ENCODE peak calls at places on chromosome 18, in five cellular contexts. N is RWPE1; M is H1; K is SJCRH30; S is activated CD8-positive, alpha-beta memory T cell treated with anti-CD3 and anti-CD28 coated beads for 48 hours. A is an unnamed sample.

GRCh38 chr18:9874730-9875129 is 11.0 kb upstream of the TXNDC2 start:
- DNase-seq in K (no peak), M (no peak), S (no peak), N (no peak), A (no peak)

GRCh38 chr18:59469463-59470180 is 110.6 kb upstream of the LMAN1 start:
- DNase-seq in N (no peak), M (no peak), K (no peak), S (no peak), A (no peak)

GRCh38 chr18:45837283-45838070 is 12.0 kb downstream of the SIGLEC15 start:
- DNase-seq in M (peak), N (no peak), K (no peak), S (no peak), A (peak)

GRCh38 chr18:42113529-42114191 is 158.6 kb downstream of the PIK3C3 start:
- DNase-seq in M (no peak), K (peak), S (no peak), N (no peak), A (no peak)

GRCh38 chr18:65968605-65969004 is 217.8 kb downstream of the CDH7 start:
- DNase-seq in K (no peak), M (no peak), N (no peak), S (no peak), A (no peak)

GRCh38 chr18:36496022-36496421 is 198.5 kb downstream of the FHOD3 start:
- DNase-seq in M (no peak), K (no peak), S (no peak), N (no peak), A (no peak)

GRCh38 chr18:22145160-22145559 is 24.2 kb upstream of the GATA6 start:
- DNase-seq in N (no peak), M (no peak), S (no peak), K (no peak), A (no peak)

GRCh38 chr18:33673689-33674088 is 95.7 kb downstream of the ASXL3 start:
- DNase-seq in K (peak), S (no peak), M (no peak), N (no peak), A (no peak)

GRCh38 chr18:57150828-57151227 is 3.9 kb downstream of the BOD1L2 start:
- DNase-seq in K (peak), N (no peak), S (no peak), M (peak), A (no peak)

GRCh38 chr18:44781890-44782289 is 101.2 kb downstream of the SETBP1 start:
- DNase-seq in K (peak), N (no peak), M (no peak), S (no peak), A (no peak)

GRCh38 chr18:69261436-69261835 is 139.3 kb upstream of the DOK6 start:
- DNase-seq in N (no peak), M (no peak), K (no peak), S (no peak), A (no peak)

GRCh38 chr18:61085751-61086150 is 247.5 kb upstream of the CDH20 start:
- DNase-seq in M (no peak), N (no peak), K (no peak), S (no peak), A (no peak)

GRCh38 chr18:28041366-28041765 is 135.6 kb downstream of the CDH2 start:
- DNase-seq in K (no peak), S (no peak), N (no peak), M (no peak), A (no peak)

GRCh38 chr18:4510709-4511108 is 55.6 kb upstream of the DLGAP1 start:
- DNase-seq in M (no peak), N (no peak), K (no peak), S (no peak), A (no peak)

GRCh38 chr18:48933578-48934399 is 17.0 kb downstream of the SMAD7 start:
- DNase-seq in K (no peak), N (no peak), M (no peak), S (no peak), A (no peak)

GRCh38 chr18:65567372-65567771 is 183.4 kb upstream of the CDH7 start:
- DNase-seq in M (no peak), N (peak), K (peak), S (no peak), A (no peak)

GRCh38 chr18:62425465-62426190 is 97.2 kb upstream of the ZCCHC2 start:
- DNase-seq in M (peak), S (peak), K (peak), N (peak), A (peak)

GRCh38 chr18:13103366-13103765 is 112.2 kb downstream of the CEP192 start:
- DNase-seq in S (no peak), K (no peak), N (no peak), M (no peak), A (no peak)

GRCh38 chr18:5894613-5895299 is 566 bp downstream of the TMEM200C start:
- DNase-seq in K (no peak), N (no peak), M (no peak), S (no peak), A (no peak)

GRCh38 chr18:58172031-58172430 is 128.0 kb downstream of the NEDD4L start:
- DNase-seq in K (no peak), S (no peak), M (no peak), N (no peak), A (no peak)

GRCh38 chr18:12247946-12248345 is 6.2 kb upstream of the CIDEA start:
- DNase-seq in K (no peak), S (no peak), N (no peak), M (no peak), A (no peak)

GRCh38 chr18:44036500-44036899 is 644.2 kb upstream of the SETBP1 start:
- DNase-seq in K (peak), N (no peak), M (no peak), S (no peak), A (no peak)

GRCh38 chr18:74582642-74583041 is 15.0 kb upstream of the ZNF407 start:
- DNase-seq in M (no peak), S (no peak), N (no peak), K (no peak), A (no peak)

GRCh38 chr18:35458677-35459441 is 38.9 kb downstream of the INO80C start:
- DNase-seq in M (peak), N (no peak), S (no peak), K (peak), A (no peak)

GRCh38 chr18:8283901-8284585 is 325.2 kb upstream of the RAB12 start:
- DNase-seq in K (peak), S (no peak), M (no peak), N (no peak), A (no peak)

GRCh38 chr18:78641689-78642231 is 337.9 kb upstream of the SALL3 start:
- DNase-seq in S (no peak), N (no peak), M (no peak), K (no peak), A (no peak)

GRCh38 chr18:64115906-64116305 is 33.0 kb downstream of the LINC00305 start:
- DNase-seq in S (no peak), K (no peak), N (no peak), M (no peak), A (no peak)